ENCODE peak calls at places on chromosomes 16 and 17, in ten cellular contexts. Z is right atrium auricular region; K is SK-N-MC; I is effector memory CD4-positive, alpha-beta T cell; T is uterus; Q is CD8-positive, alpha-beta T cell; A is Peyer's patch; E is RWPE1; H is CD4-positive, CD25-positive, alpha-beta regulatory T cell; X is A549. J is an unnamed sample.

GRCh38 chr17:68182016-68182315 is 65.9 kb upstream of the AMZ2 start:
- DNase-seq in H (no peak), I (no peak), E (no peak), Q (no peak), K (no peak), A (peak), Z (no peak), T (no peak), X (no peak), J (no peak)

GRCh38 chr16:50153648-50154368 is 702 bp downstream of the TENT4B start:
- DNase-seq in X (no peak), Z (peak), Q (peak), T (no peak), I (no peak), A (peak), K (no peak), E (peak), H (no peak), J (peak)

GRCh38 chr17:73311781-73312641 is at the start of gene CDC42EP4:
- DNase-seq in K (no peak), E (peak), Z (peak), Q (peak), H (peak), X (peak), I (peak), A (peak), T (peak), J (peak)

GRCh38 chr17:4935650-4936049 is 3.6 kb downstream of the GP1BA start:
- DNase-seq in A (no peak), Q (no peak), I (no peak), K (no peak), Z (no peak), H (no peak), X (no peak), E (no peak), T (no peak), J (no peak)

GRCh38 chr17:4944554-4945175 is 3.7 kb downstream of the PFN1 start:
- DNase-seq in K (no peak), X (no peak), Q (peak), I (no peak), A (no peak), Z (no peak), E (no peak), H (no peak), T (no peak), J (no peak)

GRCh38 chr16:9092963-9093477 is 1.6 kb downstream of the HAPSTR1 start:
- DNase-seq in Z (no peak), K (no peak), E (no peak), H (no peak), A (peak), T (peak), I (no peak), Q (peak), X (peak), J (no peak)

GRCh38 chr17:49969134-49969759 is at the start of gene DLX4:
- DNase-seq in K (no peak), T (no peak), X (no peak), Q (peak), A (no peak), H (no peak), E (peak), Z (no peak), I (no peak), J (no peak)

GRCh38 chr16:84502075-84502474 is 2.4 kb downstream of the MEAK7 start:
- DNase-seq in X (no peak), A (no peak), E (peak), K (no peak), T (peak), Q (no peak), H (no peak), Z (no peak), I (no peak), J (no peak)

GRCh38 chr16:84677017-84677803 is 22.6 kb upstream of the USP10 start:
- DNase-seq in K (no peak), I (no peak), H (no peak), E (no peak), T (no peak), Z (no peak), X (no peak), A (no peak), Q (no peak), J (no peak)

GRCh38 chr17:31072186-31072585 is 22.6 kb upstream of the NF1 start:
- DNase-seq in E (peak), T (no peak), K (peak), Q (no peak), X (no peak), I (no peak), H (no peak), Z (no peak), A (no peak), J (no peak)

GRCh38 chr16:58414938-58415451 is 22.7 kb downstream of the GINS3 start:
- DNase-seq in X (no peak), T (no peak), A (no peak), Z (no peak), E (no peak), Q (no peak), H (no peak), I (no peak), K (no peak), J (no peak)

GRCh38 chr17:79033741-79034501 is 10.0 kb downstream of the C1QTNF1 start:
- DNase-seq in E (no peak), Q (no peak), H (no peak), X (no peak), I (no peak), Z (no peak), A (no peak), T (peak), K (no peak), J (peak)

GRCh38 chr16:56477096-56477878 is 25.9 kb downstream of the OGFOD1 start:
- DNase-seq in T (no peak), X (peak), A (no peak), H (no peak), K (no peak), Q (no peak), I (no peak), Z (no peak), E (peak), J (no peak)

GRCh38 chr16:5504028-5504758 is 406.6 kb upstream of the EEF2KMT start:
- DNase-seq in K (no peak), E (no peak), T (no peak), Q (no peak), X (no peak), I (no peak), H (no peak), A (no peak), Z (no peak), J (peak)

GRCh38 chr17:44905006-44906000 is 6.1 kb upstream of the EFTUD2 start:
- DNase-seq in Z (no peak), E (no peak), X (no peak), I (no peak), Q (no peak), T (no peak), K (no peak), H (no peak), A (no peak), J (no peak)

GRCh38 chr16:75458439-75458838 is 6.0 kb downstream of the TMEM170A start:
- DNase-seq in X (no peak), Z (no peak), T (no peak), H (no peak), K (no peak), A (no peak), E (no peak), Q (no peak), I (no peak), J (no peak)

GRCh38 chr17:17063546-17064122 is 21.4 kb downstream of the MPRIP start:
- DNase-seq in H (no peak), I (no peak), Z (no peak), K (no peak), X (peak), A (no peak), Q (no peak), E (no peak), T (no peak), J (peak)

GRCh38 chr16:66028505-66029216 is 337.8 kb upstream of the CDH5 start:
- DNase-seq in A (no peak), Z (peak), K (no peak), T (no peak), H (no peak), E (no peak), I (no peak), Q (no peak), X (no peak), J (no peak)

GRCh38 chr17:38742431-38743308 is 5.5 kb downstream of the PCGF2 start:
- DNase-seq in K (peak), Z (peak), A (no peak), E (no peak), I (no peak), T (peak), Q (no peak), X (peak), H (no peak), J (no peak)

GRCh38 chr17:1839516-1839915 is 9.7 kb downstream of the RPA1 start:
- DNase-seq in E (no peak), Z (no peak), I (no peak), K (no peak), H (no peak), X (no peak), T (no peak), Q (no peak), A (no peak), J (no peak)

GRCh38 chr16:67150833-67151396 is at the start of gene B3GNT9:
- DNase-seq in A (peak), I (no peak), T (peak), K (no peak), X (peak), Z (peak), Q (peak), H (no peak), E (peak), J (no peak)

GRCh38 chr17:79630120-79630519 is 19.3 kb upstream of the RBFOX3 start:
- DNase-seq in T (no peak), X (peak), E (no peak), Z (peak), I (no peak), Q (no peak), K (no peak), H (no peak), A (no peak), J (no peak)

GRCh38 chr16:85090166-85090565 is 22.1 kb downstream of the CIBAR2 start:
- DNase-seq in X (no peak), Q (no peak), I (no peak), A (no peak), H (no peak), E (no peak), Z (no peak), T (no peak), K (no peak), J (no peak)

GRCh38 chr16:66752379-66752778 is 970 bp upstream of the DYNC1LI2 start:
- DNase-seq in I (no peak), A (no peak), Q (no peak), H (no peak), Z (no peak), K (no peak), X (no peak), E (no peak), T (no peak), J (no peak)

GRCh38 chr17:50943575-50943933 is 77.4 kb upstream of the TOB1 start:
- DNase-seq in T (no peak), Q (no peak), Z (no peak), H (no peak), E (no peak), K (no peak), I (no peak), X (no peak), A (no peak), J (no peak)

GRCh38 chr16:57785385-57785784 is 16.9 kb downstream of the KIFC3 start:
- DNase-seq in T (no peak), H (no peak), E (no peak), A (no peak), Q (no peak), I (no peak), Z (no peak), K (no peak), X (no peak), J (no peak)

GRCh38 chr17:81666092-81666341 is 388 bp downstream of the OXLD1 start:
- DNase-seq in T (no peak), H (no peak), K (no peak), A (no peak), E (no peak), Z (no peak), X (no peak), Q (peak), I (no peak), J (no peak)

GRCh38 chr16:59385953-59386352 is 651.8 kb upstream of the GOT2 start:
- DNase-seq in T (no peak), H (no peak), X (no peak), E (no peak), I (no peak), K (no peak), Q (no peak), A (no peak), Z (no peak), J (no peak)

GRCh38 chr16:4766875-4767628 is at the start of gene ZNF500:
- DNase-seq in H (peak), Z (peak), X (peak), Q (peak), E (peak), T (peak), A (peak), I (peak), K (peak), J (peak)

GRCh38 chr17:81183807-81184206 is 17.8 kb upstream of the AATK start:
- DNase-seq in E (no peak), K (no peak), H (no peak), X (no peak), Z (no peak), T (no peak), Q (no peak), I (no peak), A (no peak), J (no peak)

GRCh38 chr16:64240586-64240985 is 881.3 kb downstream of the CDH11 start:
- DNase-seq in T (no peak), X (no peak), Q (no peak), Z (no peak), K (no peak), E (no peak), A (no peak), H (no peak), I (no peak), J (no peak)

GRCh38 chr17:69030145-69030544 is 30.6 kb downstream of the ABCA9 start:
- DNase-seq in Q (no peak), E (no peak), A (no peak), H (no peak), X (no peak), Z (no peak), I (no peak), K (no peak), T (no peak), J (no peak)

GRCh38 chr16:46885960-46886763 is 2.0 kb downstream of the GPT2 start:
- DNase-seq in X (no peak), E (peak), Z (no peak), T (no peak), Q (no peak), A (no peak), H (no peak), I (no peak), K (no peak), J (peak)

GRCh38 chr17:77230436-77230830 is 89.7 kb downstream of the SEC14L1 start:
- DNase-seq in T (no peak), E (no peak), Q (no peak), X (no peak), Z (no peak), K (no peak), I (no peak), H (no peak), A (no peak), J (no peak)

GRCh38 chr17:77229786-77230435 is 89.1 kb downstream of the SEC14L1 start:
- DNase-seq in K (no peak), Q (no peak), E (no peak), H (no peak), A (no peak), Z (no peak), X (no peak), I (no peak), T (no peak), J (no peak)

GRCh38 chr17:77231076-77231871 is 90.5 kb downstream of the SEC14L1 start:
- DNase-seq in Q (no peak), E (no peak), I (no peak), H (no peak), Z (no peak), A (no peak), K (no peak), X (no peak), T (no peak), J (no peak)

GRCh38 chr17:77227461-77228223 is 86.9 kb downstream of the SEC14L1 start:
- DNase-seq in Z (no peak), H (no peak), X (no peak), T (no peak), E (no peak), A (no peak), I (no peak), Q (no peak), K (no peak), J (no peak)

GRCh38 chr17:77228224-77229215 is 87.8 kb downstream of the SEC14L1 start:
- DNase-seq in T (no peak), X (no peak), Q (no peak), I (no peak), H (no peak), K (no peak), E (no peak), Z (no peak), A (no peak), J (no peak)
- H3K27ac ChIP-seq in T (no peak), X (peak), Q (no peak), I (no peak), H (no peak), K (peak), E (no peak), Z (no peak), A (no peak), J (peak)

DNA sequence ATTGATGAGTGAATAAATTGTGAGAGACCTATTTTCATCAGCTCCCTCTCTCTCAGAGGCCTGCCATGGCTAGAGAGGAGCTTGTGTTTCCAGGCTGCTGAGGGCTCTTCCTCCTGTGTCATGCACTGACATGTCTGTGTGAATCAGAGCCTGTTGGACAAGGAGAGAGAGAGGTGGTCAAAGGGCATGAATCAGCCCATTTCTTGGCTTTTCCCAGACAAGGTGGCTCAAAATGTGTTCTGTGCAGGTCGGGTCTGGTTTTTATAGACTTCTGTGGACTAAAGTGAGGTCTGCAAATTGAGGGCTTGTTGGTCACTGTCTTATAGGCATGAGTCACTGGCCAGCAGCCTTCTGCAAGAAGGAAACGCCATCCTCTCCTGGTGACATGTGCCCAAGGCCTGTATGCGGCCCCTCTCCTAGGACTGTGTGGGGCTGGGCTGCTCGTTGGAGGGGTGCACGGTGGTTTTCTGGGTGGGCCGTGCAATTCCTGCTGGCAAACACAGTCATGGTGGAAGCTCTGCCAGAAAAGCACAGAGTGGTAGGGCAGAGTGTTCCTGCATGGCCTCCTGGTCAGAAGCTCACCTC is 98.0 kb downstream of the FOXL1 start:
- DNase-seq in K (no peak), E (peak), A (no peak), I (no peak), Q (no peak), Z (no peak), X (peak), H (no peak), T (no peak), J (no peak)
- H3K27ac ChIP-seq in K (no peak), E (peak), A (no peak), I (no peak), Q (no peak), Z (no peak), X (peak), H (no peak), T (no peak), J (no peak)

GRCh38 chr16:13798211-13798610 is 121.7 kb upstream of the ERCC4 start:
- DNase-seq in K (no peak), I (no peak), H (no peak), X (no peak), Q (no peak), A (no peak), Z (no peak), T (no peak), E (no peak), J (no peak)

GRCh38 chr16:13791095-13791494 is 128.9 kb upstream of the ERCC4 start:
- DNase-seq in K (no peak), X (no peak), A (no peak), Q (no peak), T (no peak), H (no peak), Z (no peak), E (no peak), I (no peak), J (no peak)

GRCh38 chr16:13793788-13794461 is 126.0 kb upstream of the ERCC4 start:
- DNase-seq in Q (no peak), X (no peak), H (no peak), I (no peak), A (no peak), E (no peak), T (no peak), Z (no peak), K (no peak), J (no peak)

GRCh38 chr16:13797718-13798117 is 122.2 kb upstream of the ERCC4 start:
- DNase-seq in K (no peak), X (no peak), Z (no peak), T (no peak), I (no peak), Q (no peak), H (no peak), E (no peak), A (no peak), J (no peak)

DNA sequence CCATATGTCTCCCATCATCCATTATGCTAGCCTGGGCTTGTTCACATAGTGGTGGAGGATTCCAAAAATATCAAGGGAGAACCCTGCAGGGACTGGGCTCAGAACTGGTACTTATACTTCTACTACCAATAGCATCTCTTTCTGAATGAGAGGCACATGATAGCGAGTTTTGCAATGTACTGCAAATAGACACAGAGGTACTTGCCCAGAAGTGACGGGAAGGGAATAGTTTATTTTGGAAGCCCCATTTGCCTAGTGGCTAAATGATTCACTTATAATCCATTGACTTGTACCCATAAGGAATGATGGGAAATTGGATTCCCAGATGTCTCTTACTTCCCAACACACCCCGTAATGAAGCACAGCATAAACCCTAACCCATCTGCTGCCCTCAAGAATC is 124.8 kb upstream of the ERCC4 start:
- DNase-seq in K (no peak), Q (no peak), X (no peak), T (no peak), Z (no peak), A (no peak), E (no peak), I (no peak), H (no peak), J (no peak)
- H3K27ac ChIP-seq in K (no peak), Q (no peak), X (no peak), T (no peak), Z (no peak), A (no peak), E (no peak), I (no peak), H (no peak), J (no peak)

GRCh38 chr17:492015-492399 is 139.4 kb upstream of the RPH3AL start:
- DNase-seq in E (no peak), I (no peak), Q (no peak), X (no peak), H (no peak), A (no peak), K (no peak), Z (no peak), T (no peak), J (no peak)
- H3K27ac ChIP-seq in E (no peak), I (no peak), Q (no peak), X (no peak), H (no peak), A (no peak), K (no peak), Z (no peak), T (no peak), J (no peak)

J was measured in caudate nucleus.